ENCODE peak calls at places on chromosomes 12 and 14, in eight cellular contexts. One of them, this sample, is unnamed.
A peak's percentile ranks its signal among the peaks of the same experiment; 100 is the strongest.

GRCh38 chr12:646303-647038 is 16.8 kb downstream of the NINJ2 start:
- DNase-seq in neuronal stem cell: no peak
- DNase-seq in tibial nerve: peak; percentile 62
- DNase-seq in heart left ventricle: peak; percentile 84
- DNase-seq in GM23248: peak; percentile 82
- DNase-seq in left ventricle myocardium inferior: peak; percentile 75
- DNase-seq in A673: no peak
- DNase-seq in effector memory CD4-positive, alpha-beta T cell: no peak
- DNase-seq in this sample: peak; percentile 16

GRCh38 chr14:23829736-23830474 is 123.7 kb upstream of the DHRS4 start:
- DNase-seq in A673: peak; percentile 69
- DNase-seq in GM23248: peak; percentile 96
- DNase-seq in left ventricle myocardium inferior: no peak
- DNase-seq in effector memory CD4-positive, alpha-beta T cell: no peak
- DNase-seq in neuronal stem cell: no peak
- DNase-seq in tibial nerve: no peak
- DNase-seq in heart left ventricle: no peak
- DNase-seq in this sample: no peak

GRCh38 chr12:83866477-83866876 is 1046.1 kb downstream of the SLC6A15 start:
- DNase-seq in heart left ventricle: no peak
- DNase-seq in neuronal stem cell: no peak
- DNase-seq in effector memory CD4-positive, alpha-beta T cell: no peak
- DNase-seq in A673: no peak
- DNase-seq in GM23248: no peak
- DNase-seq in tibial nerve: no peak
- DNase-seq in left ventricle myocardium inferior: no peak
- DNase-seq in this sample: no peak

GRCh38 chr12:70366581-70367267 is 634 bp downstream of the KCNMB4 start:
- DNase-seq in neuronal stem cell: peak; percentile 32
- DNase-seq in effector memory CD4-positive, alpha-beta T cell: peak; percentile 44
- DNase-seq in tibial nerve: no peak
- DNase-seq in A673: peak; percentile 65
- DNase-seq in GM23248: peak; percentile 76
- DNase-seq in left ventricle myocardium inferior: peak; percentile 25
- DNase-seq in heart left ventricle: peak; percentile 43
- DNase-seq in this sample: peak; percentile 80

GRCh38 chr14:49297102-49297501 is 289.1 kb downstream of the RPS29 start:
- DNase-seq in neuronal stem cell: no peak
- DNase-seq in tibial nerve: no peak
- DNase-seq in left ventricle myocardium inferior: no peak
- DNase-seq in heart left ventricle: no peak
- DNase-seq in effector memory CD4-positive, alpha-beta T cell: no peak
- DNase-seq in GM23248: no peak
- DNase-seq in A673: no peak
- DNase-seq in this sample: no peak

GRCh38 chr12:59624732-59625455 is 29.1 kb downstream of the SLC16A7 start:
- DNase-seq in heart left ventricle: no peak
- DNase-seq in effector memory CD4-positive, alpha-beta T cell: no peak
- DNase-seq in tibial nerve: no peak
- DNase-seq in A673: no peak
- DNase-seq in GM23248: peak; percentile 13
- DNase-seq in left ventricle myocardium inferior: no peak
- DNase-seq in neuronal stem cell: no peak
- DNase-seq in this sample: no peak

GRCh38 chr14:26841361-26841760 is 243.5 kb upstream of the NOVA1 start:
- DNase-seq in effector memory CD4-positive, alpha-beta T cell: no peak
- DNase-seq in heart left ventricle: no peak
- DNase-seq in left ventricle myocardium inferior: no peak
- DNase-seq in A673: no peak
- DNase-seq in GM23248: peak; percentile 47
- DNase-seq in neuronal stem cell: no peak
- DNase-seq in tibial nerve: no peak
- DNase-seq in this sample: no peak

GRCh38 chr12:99619389-99620158 is 28.0 kb upstream of the GARIN6 start:
- DNase-seq in effector memory CD4-positive, alpha-beta T cell: no peak
- DNase-seq in heart left ventricle: no peak
- DNase-seq in neuronal stem cell: peak; percentile 18
- DNase-seq in GM23248: peak; percentile 63
- DNase-seq in left ventricle myocardium inferior: no peak
- DNase-seq in tibial nerve: no peak
- DNase-seq in A673: peak; percentile 61
- DNase-seq in this sample: peak; percentile 15

GRCh38 chr14:56805201-56805991 is 4.9 kb downstream of the OTX2 start:
- DNase-seq in tibial nerve: no peak
- DNase-seq in GM23248: no peak
- DNase-seq in heart left ventricle: no peak
- DNase-seq in neuronal stem cell: no peak
- DNase-seq in effector memory CD4-positive, alpha-beta T cell: no peak
- DNase-seq in A673: no peak
- DNase-seq in left ventricle myocardium inferior: no peak
- DNase-seq in this sample: peak; percentile 91

GRCh38 chr14:20578325-20578724 is 9.5 kb downstream of the RNASE11 start:
- DNase-seq in tibial nerve: no peak
- DNase-seq in heart left ventricle: no peak
- DNase-seq in neuronal stem cell: peak; percentile 35
- DNase-seq in effector memory CD4-positive, alpha-beta T cell: no peak
- DNase-seq in A673: peak; percentile 66
- DNase-seq in GM23248: no peak
- DNase-seq in left ventricle myocardium inferior: no peak
- DNase-seq in this sample: peak; percentile 68

GRCh38 chr14:38186217-38186616 is 21.5 kb upstream of the SSTR1 start:
- DNase-seq in GM23248: no peak
- DNase-seq in left ventricle myocardium inferior: no peak
- DNase-seq in A673: no peak
- DNase-seq in heart left ventricle: no peak
- DNase-seq in neuronal stem cell: no peak
- DNase-seq in effector memory CD4-positive, alpha-beta T cell: no peak
- DNase-seq in tibial nerve: no peak
- DNase-seq in this sample: no peak

GRCh38 chr12:115489253-115489652 is 788.2 kb downstream of the MED13L start:
- DNase-seq in A673: no peak
- DNase-seq in GM23248: no peak
- DNase-seq in heart left ventricle: peak; percentile 31
- DNase-seq in effector memory CD4-positive, alpha-beta T cell: no peak
- DNase-seq in left ventricle myocardium inferior: peak; percentile 17
- DNase-seq in tibial nerve: no peak
- DNase-seq in neuronal stem cell: no peak
- DNase-seq in this sample: no peak

GRCh38 chr12:93176166-93176565 is 201.6 kb upstream of the NUDT4 start:
- DNase-seq in effector memory CD4-positive, alpha-beta T cell: no peak
- DNase-seq in neuronal stem cell: no peak
- DNase-seq in left ventricle myocardium inferior: no peak
- DNase-seq in GM23248: peak; percentile 76
- DNase-seq in heart left ventricle: no peak
- DNase-seq in tibial nerve: no peak
- DNase-seq in A673: no peak
- DNase-seq in this sample: no peak

GRCh38 chr12:132766380-132767085 is 4.9 kb upstream of the ANKLE2 start:
- DNase-seq in tibial nerve: peak; percentile 21
- DNase-seq in GM23248: peak; percentile 37
- DNase-seq in effector memory CD4-positive, alpha-beta T cell: no peak
- DNase-seq in heart left ventricle: peak; percentile 88
- DNase-seq in A673: peak; percentile 85
- DNase-seq in neuronal stem cell: no peak
- DNase-seq in left ventricle myocardium inferior: peak; percentile 73
- DNase-seq in this sample: peak; percentile 49

GRCh38 chr14:85601246-85601645 is 71.3 kb downstream of the FLRT2 start:
- DNase-seq in left ventricle myocardium inferior: no peak
- DNase-seq in A673: peak; percentile 84
- DNase-seq in effector memory CD4-positive, alpha-beta T cell: no peak
- DNase-seq in neuronal stem cell: no peak
- DNase-seq in tibial nerve: no peak
- DNase-seq in heart left ventricle: no peak
- DNase-seq in GM23248: peak; percentile 20
- DNase-seq in this sample: no peak

GRCh38 chr12:56146492-56147460 is 5.6 kb upstream of the MYL6B start:
- DNase-seq in neuronal stem cell: no peak
- DNase-seq in effector memory CD4-positive, alpha-beta T cell: no peak
- DNase-seq in GM23248: no peak
- DNase-seq in heart left ventricle: peak; percentile 48
- DNase-seq in tibial nerve: peak; percentile 31
- DNase-seq in left ventricle myocardium inferior: no peak
- DNase-seq in A673: no peak
- DNase-seq in this sample: no peak

GRCh38 chr12:27552886-27553560 is 29.0 kb downstream of the PPFIBP1 start:
- DNase-seq in left ventricle myocardium inferior: no peak
- DNase-seq in heart left ventricle: no peak
- DNase-seq in A673: no peak
- DNase-seq in tibial nerve: no peak
- DNase-seq in GM23248: peak; percentile 38
- DNase-seq in effector memory CD4-positive, alpha-beta T cell: no peak
- DNase-seq in neuronal stem cell: no peak
- DNase-seq in this sample: no peak

GRCh38 chr14:91722386-91722785 is 9.5 kb downstream of the CATSPERB start:
- DNase-seq in left ventricle myocardium inferior: no peak
- DNase-seq in GM23248: peak; percentile 58
- DNase-seq in effector memory CD4-positive, alpha-beta T cell: no peak
- DNase-seq in A673: no peak
- DNase-seq in heart left ventricle: no peak
- DNase-seq in tibial nerve: no peak
- DNase-seq in neuronal stem cell: no peak
- DNase-seq in this sample: no peak

GRCh38 chr12:121413917-121414316 is 14.0 kb downstream of the RNF34 start:
- DNase-seq in A673: no peak
- DNase-seq in GM23248: no peak
- DNase-seq in effector memory CD4-positive, alpha-beta T cell: no peak
- DNase-seq in neuronal stem cell: no peak
- DNase-seq in left ventricle myocardium inferior: no peak
- DNase-seq in tibial nerve: no peak
- DNase-seq in heart left ventricle: no peak
- DNase-seq in this sample: no peak

GRCh38 chr12:76878899-76879709 is at the start of gene CSRP2:
- DNase-seq in tibial nerve: peak; percentile 80
- DNase-seq in GM23248: peak; percentile 92
- DNase-seq in effector memory CD4-positive, alpha-beta T cell: peak; percentile 24
- DNase-seq in left ventricle myocardium inferior: peak; percentile 91
- DNase-seq in A673: peak; percentile 93
- DNase-seq in neuronal stem cell: peak; percentile 96
- DNase-seq in heart left ventricle: peak; percentile 93
- DNase-seq in this sample: peak; percentile 97

GRCh38 chr12:76882367-76882766 is 3.5 kb upstream of the CSRP2 start:
- DNase-seq in neuronal stem cell: no peak
- DNase-seq in tibial nerve: no peak
- DNase-seq in left ventricle myocardium inferior: no peak
- DNase-seq in heart left ventricle: no peak
- DNase-seq in effector memory CD4-positive, alpha-beta T cell: no peak
- DNase-seq in A673: no peak
- DNase-seq in GM23248: no peak
- DNase-seq in this sample: no peak

GRCh38 chr12:76881152-76881551 is 2.3 kb upstream of the CSRP2 start:
- DNase-seq in heart left ventricle: no peak
- DNase-seq in GM23248: no peak
- DNase-seq in tibial nerve: no peak
- DNase-seq in neuronal stem cell: no peak
- DNase-seq in left ventricle myocardium inferior: no peak
- DNase-seq in A673: no peak
- DNase-seq in effector memory CD4-positive, alpha-beta T cell: no peak
- DNase-seq in this sample: no peak

GRCh38 chr12:76879710-76880025 is 849 bp upstream of the CSRP2 start:
- DNase-seq in A673: no peak
- DNase-seq in neuronal stem cell: no peak
- DNase-seq in GM23248: no peak
- DNase-seq in heart left ventricle: peak; percentile 43
- DNase-seq in tibial nerve: no peak
- DNase-seq in left ventricle myocardium inferior: no peak
- DNase-seq in effector memory CD4-positive, alpha-beta T cell: no peak
- DNase-seq in this sample: no peak

GRCh38 chr12:76880156-76881023 is 1.6 kb upstream of the CSRP2 start:
- DNase-seq in GM23248: no peak
- DNase-seq in neuronal stem cell: no peak
- DNase-seq in left ventricle myocardium inferior: no peak
- DNase-seq in effector memory CD4-positive, alpha-beta T cell: no peak
- DNase-seq in A673: no peak
- DNase-seq in heart left ventricle: no peak
- DNase-seq in tibial nerve: no peak
- DNase-seq in this sample: no peak
- H3K27me3 ChIP-seq in GM23248: no peaks in the 10 kb centered on the region
- H3K27me3 ChIP-seq in neuronal stem cell: no peaks in the 10 kb centered on the region
- H3K27me3 ChIP-seq in left ventricle myocardium inferior: no peaks in the 10 kb centered on the region
- H3K27me3 ChIP-seq in effector memory CD4-positive, alpha-beta T cell: peaks cover 22% of the 10 kb centered on the region
- H3K27me3 ChIP-seq in A673: no peaks in the 10 kb centered on the region
- H3K27me3 ChIP-seq in heart left ventricle: no peaks in the 10 kb centered on the region
- H3K27me3 ChIP-seq in tibial nerve: no peaks in the 10 kb centered on the region
- H3K27me3 ChIP-seq in this sample: no peaks in the 10 kb centered on the region

GRCh38 chr12:2845280-2845679 is 10.4 kb upstream of the NRIP2 start:
- DNase-seq in effector memory CD4-positive, alpha-beta T cell: no peak
- DNase-seq in left ventricle myocardium inferior: peak; percentile 28
- DNase-seq in GM23248: peak; percentile 32
- DNase-seq in heart left ventricle: peak; percentile 61
- DNase-seq in tibial nerve: no peak
- DNase-seq in neuronal stem cell: no peak
- DNase-seq in A673: peak; percentile 81
- DNase-seq in this sample: peak; percentile 65
- H3K4me3 ChIP-seq in effector memory CD4-positive, alpha-beta T cell: no peak overlapping the region
- H3K4me3 ChIP-seq in left ventricle myocardium inferior: no peak overlapping the region
- H3K4me3 ChIP-seq in GM23248: no peak overlapping the region
- H3K4me3 ChIP-seq in heart left ventricle: no peak overlapping the region
- H3K4me3 ChIP-seq in tibial nerve: no peak overlapping the region
- H3K4me3 ChIP-seq in neuronal stem cell: no peak overlapping the region
- H3K4me3 ChIP-seq in A673: no peak overlapping the region
- H3K4me3 ChIP-seq in this sample: no peak overlapping the region

GRCh38 chr12:47856094-47856493 is 36.4 kb upstream of the HDAC7 start:
- DNase-seq in effector memory CD4-positive, alpha-beta T cell: no peak
- DNase-seq in left ventricle myocardium inferior: no peak
- DNase-seq in tibial nerve: no peak
- DNase-seq in neuronal stem cell: no peak
- DNase-seq in GM23248: no peak
- DNase-seq in A673: no peak
- DNase-seq in heart left ventricle: no peak
- DNase-seq in this sample: no peak

GRCh38 chr12:47852096-47852571 is 32.4 kb upstream of the HDAC7 start:
- DNase-seq in tibial nerve: no peak
- DNase-seq in heart left ventricle: no peak
- DNase-seq in effector memory CD4-positive, alpha-beta T cell: no peak
- DNase-seq in GM23248: no peak
- DNase-seq in neuronal stem cell: no peak
- DNase-seq in A673: no peak
- DNase-seq in left ventricle myocardium inferior: no peak
- DNase-seq in this sample: no peak

GRCh38 chr12:47855502-47855901 is 35.8 kb upstream of the HDAC7 start:
- DNase-seq in left ventricle myocardium inferior: no peak
- DNase-seq in heart left ventricle: no peak
- DNase-seq in neuronal stem cell: no peak
- DNase-seq in tibial nerve: no peak
- DNase-seq in A673: no peak
- DNase-seq in GM23248: no peak
- DNase-seq in effector memory CD4-positive, alpha-beta T cell: no peak
- DNase-seq in this sample: peak; percentile 59

GRCh38 chr12:47856721-47857575 is 37.2 kb upstream of the HDAC7 start:
- DNase-seq in neuronal stem cell: no peak
- DNase-seq in tibial nerve: no peak
- DNase-seq in left ventricle myocardium inferior: no peak
- DNase-seq in heart left ventricle: no peak
- DNase-seq in effector memory CD4-positive, alpha-beta T cell: no peak
- DNase-seq in A673: no peak
- DNase-seq in GM23248: no peak
- DNase-seq in this sample: no peak

GRCh38 chr12:47854531-47854930 is 34.8 kb upstream of the HDAC7 start:
- DNase-seq in left ventricle myocardium inferior: no peak
- DNase-seq in A673: no peak
- DNase-seq in tibial nerve: no peak
- DNase-seq in heart left ventricle: no peak
- DNase-seq in effector memory CD4-positive, alpha-beta T cell: no peak
- DNase-seq in GM23248: no peak
- DNase-seq in neuronal stem cell: no peak
- DNase-seq in this sample: no peak
- H3K36me3 ChIP-seq in left ventricle myocardium inferior: no peaks in the 10 kb centered on the region
- H3K36me3 ChIP-seq in A673: no peaks in the 10 kb centered on the region
- H3K36me3 ChIP-seq in tibial nerve: no peaks in the 10 kb centered on the region
- H3K36me3 ChIP-seq in heart left ventricle: no peaks in the 10 kb centered on the region
- H3K36me3 ChIP-seq in effector memory CD4-positive, alpha-beta T cell: no peaks in the 10 kb centered on the region
- H3K36me3 ChIP-seq in GM23248: peaks cover 24% of the 10 kb centered on the region
- H3K36me3 ChIP-seq in neuronal stem cell: no peaks in the 10 kb centered on the region
- H3K36me3 ChIP-seq in this sample: no peaks in the 10 kb centered on the region

GRCh38 chr12:124230117-124230757 is 64.7 kb upstream of the RFLNA start:
- DNase-seq in neuronal stem cell: no peak
- DNase-seq in effector memory CD4-positive, alpha-beta T cell: no peak
- DNase-seq in tibial nerve: no peak
- DNase-seq in GM23248: no peak
- DNase-seq in left ventricle myocardium inferior: no peak
- DNase-seq in heart left ventricle: no peak
- DNase-seq in A673: no peak
- DNase-seq in this sample: no peak
- H3K27me3 ChIP-seq in neuronal stem cell: no peaks in the 10 kb centered on the region
- H3K27me3 ChIP-seq in effector memory CD4-positive, alpha-beta T cell: no peaks in the 10 kb centered on the region
- H3K27me3 ChIP-seq in tibial nerve: no peaks in the 10 kb centered on the region
- H3K27me3 ChIP-seq in GM23248: no peaks in the 10 kb centered on the region
- H3K27me3 ChIP-seq in left ventricle myocardium inferior: peaks cover 35% of the 10 kb centered on the region
- H3K27me3 ChIP-seq in heart left ventricle: peaks cover 7% of the 10 kb centered on the region
- H3K27me3 ChIP-seq in A673: no peaks in the 10 kb centered on the region
- H3K27me3 ChIP-seq in this sample: no peaks in the 10 kb centered on the region

This sample was measured in H7.